ENCODE peak calls at places on chromosomes 7 and 10, in ten cellular contexts. M, D, Y, G, N, Z, V, R, T and X are unnamed samples.

GRCh38 chr10:58239561-58240169 is 28.0 kb downstream of the IPMK start:
- DNase-seq in M (no peak), D (no peak), Y (no peak), G (no peak), N (no peak), Z (no peak), V (no peak), R (no peak), T (no peak), X (peak)

GRCh38 chr7:1093916-1094508 is 6.1 kb downstream of the GPER1 start:
- DNase-seq in M (no peak), D (no peak), Y (no peak), G (no peak), N (no peak), Z (no peak), V (no peak), R (no peak), T (no peak), X (no peak)

GRCh38 chr7:158814637-158815036 is 14.7 kb downstream of the ESYT2 start:
- DNase-seq in M (no peak), D (no peak), Y (no peak), G (no peak), N (no peak), Z (no peak), V (no peak), R (no peak), T (no peak), X (no peak)

GRCh38 chr7:1555813-1556540 is at the start of gene TMEM184A:
- DNase-seq in M (peak), D (peak), Y (peak), G (peak), N (peak), Z (no peak), V (peak), R (peak), T (no peak), X (no peak)

GRCh38 chr10:67242531-67242930 is 316.7 kb downstream of the LRRTM3 start:
- DNase-seq in M (no peak), D (no peak), Y (no peak), G (no peak), N (no peak), Z (no peak), V (no peak), R (no peak), T (no peak), X (no peak)

GRCh38 chr7:30727061-30727945 is 24.6 kb upstream of the INMT start:
- DNase-seq in M (no peak), D (peak), Y (no peak), G (no peak), N (no peak), Z (no peak), V (no peak), R (no peak), T (no peak), X (peak)

GRCh38 chr10:3746634-3747033 is 38.4 kb downstream of the KLF6 start:
- DNase-seq in M (no peak), D (no peak), Y (no peak), G (no peak), N (no peak), Z (no peak), V (no peak), R (no peak), T (no peak), X (no peak)

GRCh38 chr10:125048101-125048864 is 106.4 kb downstream of the ZRANB1 start:
- DNase-seq in M (no peak), D (peak), Y (peak), G (peak), N (peak), Z (peak), V (peak), R (peak), T (peak), X (peak)

GRCh38 chr7:127594490-127594889 is 954 bp downstream of the FSCN3 start:
- DNase-seq in M (no peak), D (no peak), Y (no peak), G (no peak), N (no peak), Z (no peak), V (peak), R (no peak), T (no peak), X (no peak)

GRCh38 chr10:102141583-102142107 is 8.8 kb downstream of the PPRC1 start:
- DNase-seq in M (no peak), D (no peak), Y (no peak), G (no peak), N (no peak), Z (no peak), V (no peak), R (no peak), T (no peak), X (no peak)

GRCh38 chr7:141916099-141916498 is at the start of gene OR9A4:
- DNase-seq in M (no peak), D (no peak), Y (no peak), G (no peak), N (no peak), Z (no peak), V (no peak), R (no peak), T (no peak), X (no peak)

GRCh38 chr7:98217623-98218582 is 6.7 kb downstream of the BHLHA15 start:
- DNase-seq in M (peak), D (peak), Y (no peak), G (no peak), N (no peak), Z (no peak), V (peak), R (no peak), T (no peak), X (no peak)

GRCh38 chr7:157021071-157021891 is 10.8 kb upstream of the MNX1 start:
- DNase-seq in M (no peak), D (peak), Y (no peak), G (no peak), N (peak), Z (no peak), V (no peak), R (peak), T (peak), X (no peak)
- TF ChIP-seq CTCF in M (no peak), D (no peak), Y (no peak), G (no peak), N (no peak), Z (no peak), V (no peak), R (no peak), T (no peak), X (no peak)

GRCh38 chr10:128210215-128211063 is 84.2 kb upstream of the MKI67 start:
- DNase-seq in M (no peak), D (peak), Y (peak), G (peak), N (peak), Z (peak), V (peak), R (peak), T (no peak), X (peak)
- TF ChIP-seq CTCF in M (peak), D (peak), Y (peak), G (peak), N (peak), Z (peak), V (peak), R (peak), T (no peak), X (peak)

GRCh38 chr10:34017281-34017680 is 682.8 kb upstream of the NRP1 start:
- DNase-seq in M (no peak), D (no peak), Y (no peak), G (peak), N (no peak), Z (no peak), V (no peak), R (peak), T (no peak), X (no peak)
- TF ChIP-seq CTCF in M (no peak), D (no peak), Y (no peak), G (peak), N (peak), Z (no peak), V (no peak), R (peak), T (no peak), X (no peak)

GRCh38 chr10:30027057-30028005 is 32.1 kb downstream of the JCAD start:
- DNase-seq in M (no peak), D (peak), Y (no peak), G (peak), N (no peak), Z (peak), V (peak), R (peak), T (no peak), X (no peak)
- TF ChIP-seq CTCF in M (peak), D (peak), Y (no peak), G (peak), N (no peak), Z (peak), V (no peak), R (peak), T (no peak), X (peak)

GRCh38 chr7:101321491-101322401 is at the start of gene IFT22:
- DNase-seq in M (peak), D (peak), Y (peak), G (peak), N (peak), Z (peak), V (peak), R (peak), T (peak), X (peak)
- TF ChIP-seq CTCF in M (peak), D (peak), Y (peak), G (peak), N (peak), Z (peak), V (no peak), R (peak), T (no peak), X (peak)